ENCODE peak calls at places on chromosome 9, in four cellular contexts. I is NB4, H is adrenal gland, A is lower leg skin. D is an unnamed sample.

GRCh38 chr9:69420611-69421270 is 95.7 kb downstream of the ENTREP1 start:
- DNase-seq in H (no peak), A (no peak), I (no peak), D (no peak)

GRCh38 chr9:124017929-124018730 is 6.6 kb downstream of the LHX2 start:
- DNase-seq in A (no peak), H (no peak), I (peak; percentile 8), D (no peak)

GRCh38 chr9:93039976-93040375 is 18.5 kb upstream of the SUSD3 start:
- DNase-seq in I (no peak), A (no peak), H (no peak), D (no peak)

GRCh38 chr9:131714161-131714646 is 25.7 kb downstream of the RAPGEF1 start:
- DNase-seq in I (no peak), A (peak; percentile 83), H (peak; percentile 67), D (no peak)

GRCh38 chr9:75962186-75963036 is 71.9 kb downstream of the PCSK5 start:
- DNase-seq in I (no peak), H (no peak), A (no peak), D (no peak)

GRCh38 chr9:37413311-37413710 is 9.2 kb upstream of the GRHPR start:
- DNase-seq in I (no peak), A (no peak), H (no peak), D (no peak)

GRCh38 chr9:116941266-116941665 is 254.2 kb downstream of the TRIM32 start:
- DNase-seq in I (no peak), H (no peak), A (no peak), D (no peak)

GRCh38 chr9:126650830-126651341 is 37.2 kb downstream of the LMX1B start:
- DNase-seq in A (no peak), H (no peak), I (no peak), D (no peak)

GRCh38 chr9:116661037-116661954 is 25.8 kb upstream of the TRIM32 start:
- DNase-seq in A (no peak), I (peak; percentile 57), H (no peak), D (peak; percentile 59)

GRCh38 chr9:106797299-106797698 is 65.7 kb upstream of the ZNF462 start:
- DNase-seq in I (no peak), H (no peak), A (no peak), D (no peak)
- TF ChIP-seq POLR2A in I (no peak), H (no peak), A (no peak), D (no peak)

GRCh38 chr9:127761491-127761904 is 17.0 kb downstream of the SH2D3C start:
- DNase-seq in H (no peak), I (no peak), A (no peak), D (no peak)

GRCh38 chr9:127765418-127765817 is 13.0 kb downstream of the SH2D3C start:
- DNase-seq in A (no peak), I (no peak), H (no peak), D (no peak)

GRCh38 chr9:127763918-127764384 is 14.5 kb downstream of the SH2D3C start:
- DNase-seq in A (no peak), H (peak; percentile 78), I (peak; percentile 58), D (peak; percentile 60)

GRCh38 chr9:127761061-127761460 is 17.4 kb downstream of the SH2D3C start:
- DNase-seq in I (no peak), H (no peak), A (no peak), D (no peak)

GRCh38 chr9:127762111-127762676 is 16.3 kb downstream of the SH2D3C start:
- DNase-seq in A (no peak), H (peak; percentile 86), I (peak; percentile 18), D (no peak)
- TF ChIP-seq POLR2A in A (no peak), H (peak; percentile 10), I (no peak), D (no peak)

DNA sequence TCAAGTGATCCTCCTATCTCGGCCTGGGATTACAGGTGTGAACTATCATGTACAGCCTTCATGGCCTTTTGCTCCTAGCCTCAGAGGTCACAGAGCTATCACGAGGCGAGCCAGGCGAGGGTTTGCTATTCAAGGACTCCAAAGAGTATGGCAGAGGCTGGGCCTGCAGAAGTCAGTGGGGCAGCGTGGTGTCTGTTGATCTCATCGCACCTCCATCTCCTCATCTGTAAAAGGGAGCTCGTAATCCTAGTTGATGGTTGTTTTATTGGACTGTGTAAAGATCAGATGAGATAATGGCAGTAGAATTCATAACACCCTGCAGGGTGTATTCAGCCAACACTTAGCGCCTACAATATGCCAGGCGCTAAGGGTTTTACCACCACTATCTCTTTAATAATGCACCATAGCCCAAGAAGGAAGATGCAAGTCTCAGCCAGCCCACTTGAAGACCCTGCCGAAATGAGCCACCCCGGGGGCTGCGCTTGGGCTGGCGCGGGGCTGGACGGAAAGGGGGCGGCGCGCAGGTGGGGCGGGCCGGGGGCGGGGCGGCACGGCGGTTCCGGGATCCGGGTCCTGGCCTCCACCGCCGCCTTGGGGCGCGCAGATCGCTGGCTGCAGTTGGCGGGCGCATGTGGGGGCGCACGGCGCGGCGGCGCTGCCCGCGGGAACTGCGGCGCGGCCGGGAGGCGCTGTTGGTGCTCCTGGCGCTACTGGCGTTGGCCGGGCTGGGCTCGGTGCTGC is at the start of gene GALNT12:
- DNase-seq in I (peak; percentile 58), A (no peak), H (no peak), D (no peak)
- TF ChIP-seq POLR2A in I (no peak), A (no peak), H (no peak), D (no peak)

GRCh38 chr9:32550609-32551490 is 1.3 kb upstream of the SMIM27 start:
- DNase-seq in A (peak; percentile 89), H (peak; percentile 98), I (peak; percentile 98), D (peak; percentile 95)
- TF ChIP-seq POLR2A in A (no peak), H (peak; percentile 53), I (peak; percentile 84), D (peak; percentile 70)

GRCh38 chr9:121638399-121638798 is 13.0 kb upstream of the DAB2IP start:
- DNase-seq in I (no peak), A (no peak), H (no peak), D (no peak)
- TF ChIP-seq POLR2A in I (no peak), A (no peak), H (no peak), D (no peak)

GRCh38 chr9:136726631-136727191 is 14.3 kb downstream of the DIPK1B start:
- DNase-seq in I (peak; percentile 68), A (no peak), H (peak; percentile 66), D (peak; percentile 83)
- TF ChIP-seq POLR2A in I (no peak), A (no peak), H (no peak), D (no peak)

GRCh38 chr9:4126996-4127395 is 172.9 kb downstream of the GLIS3 start:
- DNase-seq in A (no peak), I (no peak), H (no peak), D (no peak)

GRCh38 chr9:4131946-4132345 is 167.9 kb downstream of the GLIS3 start:
- DNase-seq in I (no peak), A (no peak), H (no peak), D (no peak)

GRCh38 chr9:4127873-4128272 is 172.0 kb downstream of the GLIS3 start:
- DNase-seq in A (no peak), I (no peak), H (no peak), D (no peak)

GRCh38 chr9:4126184-4126865 is 173.5 kb downstream of the GLIS3 start:
- DNase-seq in H (no peak), A (no peak), I (no peak), D (no peak)

DNA sequence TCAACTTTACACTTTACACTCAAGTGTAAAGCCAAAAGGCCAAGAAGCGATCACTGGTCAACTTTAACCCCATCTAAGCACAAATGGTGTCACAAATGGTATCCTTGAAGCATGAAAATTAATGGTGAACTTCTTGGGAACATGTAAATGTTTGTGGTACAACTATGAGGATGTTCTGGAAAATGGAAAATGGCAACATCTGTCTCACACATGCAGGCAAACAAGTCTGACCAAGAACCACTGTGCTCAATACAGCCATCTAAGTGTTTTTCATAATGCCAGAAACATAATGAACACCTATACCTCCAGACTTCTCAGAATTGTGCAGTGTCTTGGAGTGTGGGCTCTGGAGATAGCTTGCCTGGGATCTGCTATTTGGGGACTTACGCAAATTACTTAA is 171.0 kb downstream of the GLIS3 start:
- DNase-seq in I (no peak), A (no peak), H (no peak), D (no peak)
- TF ChIP-seq POLR2A in I (no peak), A (no peak), H (no peak), D (no peak)